ENCODE peak calls at places on chromosome 4, in eight cellular contexts. O is breast epithelium, W is ovary, Y is spleen, N is tibial nerve, K is Peyer's patch, D is uterus, I is lower leg skin. U is an unnamed sample.

GRCh38 chr4:176939445-176939844 is 146.7 kb upstream of the VEGFC start:
- DNase-seq in D (no peak), N (no peak), Y (no peak), I (no peak), W (no peak), O (no peak), K (no peak), U (no peak)

GRCh38 chr4:183074288-183074990 is 24.6 kb upstream of the WWC2 start:
- DNase-seq in N (no peak), K (no peak), W (no peak), Y (no peak), O (no peak), D (no peak), I (no peak), U (no peak)

GRCh38 chr4:54230479-54231418 is 1.7 kb downstream of the PDGFRA start:
- DNase-seq in W (peak), I (peak), Y (no peak), O (peak), D (peak), N (no peak), K (peak), U (peak)

GRCh38 chr4:144421056-144421455 is 224.9 kb upstream of the HHIP start:
- DNase-seq in Y (no peak), W (no peak), D (no peak), O (no peak), K (no peak), I (no peak), N (no peak), U (no peak)

GRCh38 chr4:48085821-48086602 is 48.0 kb downstream of the TXK start:
- DNase-seq in N (no peak), Y (no peak), W (no peak), D (no peak), O (no peak), K (no peak), I (no peak), U (no peak)

GRCh38 chr4:105624530-105624929 is 72.1 kb downstream of the ARHGEF38 start:
- DNase-seq in K (peak), D (no peak), N (no peak), W (no peak), I (no peak), O (no peak), Y (no peak), U (peak)

GRCh38 chr4:173577963-173578362 is 47.9 kb upstream of the HAND2 start:
- DNase-seq in N (no peak), I (no peak), K (no peak), Y (no peak), O (no peak), D (no peak), W (no peak), U (no peak)

GRCh38 chr4:158783775-158784174 is 14.9 kb downstream of the FNIP2 start:
- DNase-seq in N (no peak), O (no peak), I (no peak), W (no peak), D (no peak), K (no peak), Y (no peak), U (no peak)

GRCh38 chr4:47650584-47651130 is 165.6 kb downstream of the ATP10D start:
- DNase-seq in Y (no peak), N (no peak), D (no peak), I (no peak), K (no peak), O (no peak), W (no peak), U (no peak)

GRCh38 chr4:15420642-15421041 is 7.2 kb upstream of the C1QTNF7 start:
- DNase-seq in Y (no peak), I (no peak), D (no peak), W (peak), K (no peak), O (no peak), N (no peak), U (no peak)

GRCh38 chr4:140013088-140013487 is 140.9 kb downstream of the MAML3 start:
- DNase-seq in D (no peak), W (no peak), N (no peak), O (no peak), K (no peak), Y (no peak), I (no peak), U (no peak)

GRCh38 chr4:183335369-183335940 is 13.2 kb upstream of the CLDN24 start:
- DNase-seq in N (no peak), O (no peak), K (no peak), Y (no peak), W (no peak), I (no peak), D (no peak), U (no peak)

GRCh38 chr4:86536166-86536565 is 57.9 kb upstream of the PTPN13 start:
- DNase-seq in D (no peak), K (no peak), O (no peak), I (no peak), Y (no peak), N (no peak), W (no peak), U (no peak)

GRCh38 chr4:92236907-92237306 is 66.9 kb upstream of the GRID2 start:
- DNase-seq in D (no peak), W (no peak), K (no peak), O (no peak), I (no peak), N (no peak), Y (no peak), U (no peak)

GRCh38 chr4:34279011-34279410 is 1965.3 kb downstream of the ARAP2 start:
- DNase-seq in D (no peak), I (no peak), N (no peak), W (no peak), Y (no peak), K (no peak), O (no peak), U (no peak)

GRCh38 chr4:56215901-56216300 is 171.4 kb downstream of the AASDH start:
- DNase-seq in O (no peak), Y (no peak), D (peak), N (no peak), W (no peak), I (no peak), K (peak), U (no peak)

GRCh38 chr4:108166038-108166437 is 2.7 kb downstream of the LEF1 start:
- DNase-seq in K (no peak), N (no peak), W (no peak), I (no peak), D (no peak), O (no peak), Y (no peak), U (no peak)

GRCh38 chr4:25585901-25586523 is 69.6 kb upstream of the SLC34A2 start:
- DNase-seq in N (no peak), Y (no peak), K (no peak), D (no peak), O (no peak), W (no peak), I (no peak), U (no peak)

GRCh38 chr4:34766935-34767859 is 1477.1 kb downstream of the ARAP2 start:
- DNase-seq in K (no peak), O (no peak), D (no peak), I (no peak), N (no peak), W (no peak), Y (no peak), U (no peak)

GRCh38 chr4:15197005-15197404 is 194.7 kb downstream of the CPEB2 start:
- DNase-seq in K (no peak), O (no peak), N (no peak), I (no peak), W (no peak), Y (no peak), D (no peak), U (no peak)

GRCh38 chr4:161577604-161578301 is 586.0 kb downstream of the FSTL5 start:
- DNase-seq in O (no peak), I (no peak), Y (no peak), W (no peak), D (no peak), N (no peak), K (no peak), U (no peak)

GRCh38 chr4:128811571-128812359 is 2.3 kb downstream of the JADE1 start:
- DNase-seq in I (peak), O (peak), Y (peak), K (peak), D (peak), N (peak), W (peak), U (peak)
- TF ChIP-seq POLR2A in I (no peak), O (peak), Y (peak), K (peak), D (peak), N (no peak), W (peak), U (no peak)

GRCh38 chr4:6539009-6539764 is 35.8 kb upstream of the MAN2B2 start:
- DNase-seq in I (no peak), D (no peak), K (no peak), Y (no peak), W (no peak), N (no peak), O (no peak), U (no peak)
- TF ChIP-seq CTCF in I (peak), D (no peak), K (no peak), Y (no peak), W (no peak), N (no peak), O (no peak), U (no peak)

DNA sequence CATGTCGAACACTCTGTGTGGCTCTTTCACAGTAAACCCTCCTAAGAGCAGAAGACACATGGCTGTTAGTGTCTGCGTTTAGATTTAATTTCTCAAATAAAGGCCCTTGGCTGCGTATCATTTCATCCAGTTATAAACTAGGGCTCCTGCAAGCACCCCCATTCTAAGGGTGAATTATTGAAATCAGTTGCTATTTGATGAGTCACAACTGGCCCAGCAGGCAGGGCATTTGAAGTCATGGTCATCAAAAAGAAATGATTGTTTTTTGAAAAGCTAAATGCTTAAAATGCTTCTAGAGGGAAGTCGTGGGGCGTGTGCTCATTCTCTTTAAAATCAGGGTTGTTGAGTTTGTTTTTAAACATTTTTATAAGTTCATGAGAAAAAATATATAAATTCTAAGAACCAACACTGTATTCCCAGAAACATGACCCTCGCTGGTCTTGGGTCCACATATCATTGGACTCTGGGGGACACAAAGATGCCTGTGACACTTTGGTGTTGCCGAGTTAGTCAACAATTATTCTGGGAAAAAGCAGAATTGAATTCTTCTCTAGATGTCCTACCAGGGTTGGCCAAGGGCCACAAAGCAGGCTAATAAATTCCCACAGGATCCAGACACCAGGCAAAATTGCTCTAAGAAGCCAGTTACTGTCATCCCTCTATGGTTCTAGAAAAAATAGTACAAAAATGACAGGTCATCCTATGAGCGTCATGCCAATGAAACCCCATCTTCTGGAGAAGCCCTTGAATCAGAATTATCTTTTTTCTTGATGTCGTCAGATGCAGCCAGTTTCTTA is 99.5 kb upstream of the MYOZ2 start:
- DNase-seq in K (no peak), D (no peak), N (no peak), I (no peak), Y (no peak), O (no peak), W (no peak), U (no peak)
- TF ChIP-seq POLR2A in K (no peak), D (no peak), N (no peak), I (no peak), Y (no peak), O (no peak), W (no peak), U (no peak)

GRCh38 chr4:113328514-113328913 is 279.1 kb downstream of the ANK2 start:
- DNase-seq in N (no peak), D (peak), O (no peak), I (no peak), Y (no peak), K (no peak), W (no peak), U (no peak)
- TF ChIP-seq CTCF in N (no peak), D (no peak), O (no peak), I (no peak), Y (no peak), K (no peak), W (no peak), U (no peak)

GRCh38 chr4:62804075-62804474 is 1603.9 kb downstream of the ADGRL3 start:
- DNase-seq in K (no peak), O (no peak), Y (no peak), D (no peak), W (no peak), I (no peak), N (no peak), U (no peak)
- TF ChIP-seq POLR2A in K (no peak), O (no peak), Y (no peak), D (no peak), W (no peak), I (no peak), N (no peak), U (no peak)

GRCh38 chr4:40916880-40917279 is 167.1 kb downstream of the NSUN7 start:
- DNase-seq in D (no peak), K (peak), O (no peak), I (no peak), N (no peak), W (no peak), Y (no peak), U (peak)
- TF ChIP-seq CTCF in D (no peak), K (no peak), O (no peak), I (no peak), N (peak), W (no peak), Y (no peak), U (peak)